ENCODE peak calls at places on chromosome 9, in eight cellular contexts. One of them, this sample, is unnamed.

GRCh38 chr9:105280730-105281129 is 36.3 kb downstream of the SLC44A1 start:
- DNase-seq in GM12878: no peak
- DNase-seq in PC-3: peak; percentile 45
- DNase-seq in right cardiac atrium: no peak
- DNase-seq in brain microvascular endothelial cell: peak; percentile 55
- DNase-seq in psoas muscle: no peak
- DNase-seq in AG04450: no peak
- DNase-seq in cardiac fibroblast: peak; percentile 84
- DNase-seq in this sample: no peak

GRCh38 chr9:36986548-36987408 is 47.3 kb downstream of the PAX5 start:
- DNase-seq in GM12878: no peak
- DNase-seq in PC-3: no peak
- DNase-seq in right cardiac atrium: no peak
- DNase-seq in brain microvascular endothelial cell: no peak
- DNase-seq in psoas muscle: no peak
- DNase-seq in AG04450: no peak
- DNase-seq in cardiac fibroblast: no peak
- DNase-seq in this sample: no peak

GRCh38 chr9:129318121-129319075 is 140.3 kb upstream of the IER5L start:
- DNase-seq in GM12878: no peak
- DNase-seq in PC-3: no peak
- DNase-seq in right cardiac atrium: no peak
- DNase-seq in brain microvascular endothelial cell: no peak
- DNase-seq in psoas muscle: peak; percentile 65
- DNase-seq in AG04450: no peak
- DNase-seq in cardiac fibroblast: no peak
- DNase-seq in this sample: peak; percentile 73

GRCh38 chr9:123282343-123283047 is 14.1 kb upstream of the STRBP start:
- DNase-seq in GM12878: no peak
- DNase-seq in PC-3: peak; percentile 17
- DNase-seq in right cardiac atrium: peak; percentile 37
- DNase-seq in brain microvascular endothelial cell: no peak
- DNase-seq in psoas muscle: no peak
- DNase-seq in AG04450: no peak
- DNase-seq in cardiac fibroblast: no peak
- DNase-seq in this sample: no peak

GRCh38 chr9:130192600-130192999 is 20.4 kb downstream of the NCS1 start:
- DNase-seq in GM12878: no peak
- DNase-seq in PC-3: no peak
- DNase-seq in right cardiac atrium: no peak
- DNase-seq in brain microvascular endothelial cell: no peak
- DNase-seq in psoas muscle: no peak
- DNase-seq in AG04450: no peak
- DNase-seq in cardiac fibroblast: no peak
- DNase-seq in this sample: no peak

GRCh38 chr9:2427016-2427891 is 194.3 kb upstream of the VLDLR start:
- DNase-seq in GM12878: no peak
- DNase-seq in PC-3: no peak
- DNase-seq in right cardiac atrium: peak; percentile 17
- DNase-seq in brain microvascular endothelial cell: no peak
- DNase-seq in psoas muscle: no peak
- DNase-seq in AG04450: no peak
- DNase-seq in cardiac fibroblast: peak; percentile 5
- DNase-seq in this sample: no peak

GRCh38 chr9:124708633-124709032 is 62.5 kb downstream of the NR6A1 start:
- DNase-seq in GM12878: no peak
- DNase-seq in PC-3: peak; percentile 83
- DNase-seq in right cardiac atrium: no peak
- DNase-seq in brain microvascular endothelial cell: peak; percentile 53
- DNase-seq in psoas muscle: no peak
- DNase-seq in AG04450: no peak
- DNase-seq in cardiac fibroblast: peak; percentile 53
- DNase-seq in this sample: peak; percentile 33

GRCh38 chr9:96318921-96319560 is 17.1 kb upstream of the HSD17B3 start:
- DNase-seq in GM12878: no peak
- DNase-seq in PC-3: no peak
- DNase-seq in right cardiac atrium: no peak
- DNase-seq in brain microvascular endothelial cell: no peak
- DNase-seq in psoas muscle: no peak
- DNase-seq in AG04450: no peak
- DNase-seq in cardiac fibroblast: no peak
- DNase-seq in this sample: no peak

GRCh38 chr9:115002371-115003120 is 72.2 kb upstream of the TNFSF8 start:
- DNase-seq in GM12878: no peak
- DNase-seq in PC-3: no peak
- DNase-seq in right cardiac atrium: no peak
- DNase-seq in brain microvascular endothelial cell: no peak
- DNase-seq in psoas muscle: no peak
- DNase-seq in AG04450: no peak
- DNase-seq in cardiac fibroblast: no peak
- DNase-seq in this sample: no peak

GRCh38 chr9:122134822-122135528 is 24.6 kb downstream of the NDUFA8 start:
- DNase-seq in GM12878: no peak
- DNase-seq in PC-3: no peak
- DNase-seq in right cardiac atrium: peak; percentile 45
- DNase-seq in brain microvascular endothelial cell: peak; percentile 17
- DNase-seq in psoas muscle: no peak
- DNase-seq in AG04450: no peak
- DNase-seq in cardiac fibroblast: peak; percentile 36
- DNase-seq in this sample: no peak

GRCh38 chr9:38036359-38037084 is 32.5 kb downstream of the SHB start:
- DNase-seq in GM12878: no peak
- DNase-seq in PC-3: no peak
- DNase-seq in right cardiac atrium: peak; percentile 41
- DNase-seq in brain microvascular endothelial cell: peak; percentile 76
- DNase-seq in psoas muscle: no peak
- DNase-seq in AG04450: no peak
- DNase-seq in cardiac fibroblast: peak; percentile 84
- DNase-seq in this sample: peak; percentile 76

GRCh38 chr9:92720807-92721535 is 43.7 kb downstream of the BICD2 start:
- DNase-seq in GM12878: no peak
- DNase-seq in PC-3: no peak
- DNase-seq in right cardiac atrium: no peak
- DNase-seq in brain microvascular endothelial cell: no peak
- DNase-seq in psoas muscle: no peak
- DNase-seq in AG04450: no peak
- DNase-seq in cardiac fibroblast: no peak
- DNase-seq in this sample: no peak

GRCh38 chr9:133910855-133911514 is 81.1 kb downstream of the VAV2 start:
- DNase-seq in GM12878: no peak
- DNase-seq in PC-3: no peak
- DNase-seq in right cardiac atrium: no peak
- DNase-seq in brain microvascular endothelial cell: no peak
- DNase-seq in psoas muscle: no peak
- DNase-seq in AG04450: no peak
- DNase-seq in cardiac fibroblast: no peak
- DNase-seq in this sample: peak; percentile 16

DNA sequence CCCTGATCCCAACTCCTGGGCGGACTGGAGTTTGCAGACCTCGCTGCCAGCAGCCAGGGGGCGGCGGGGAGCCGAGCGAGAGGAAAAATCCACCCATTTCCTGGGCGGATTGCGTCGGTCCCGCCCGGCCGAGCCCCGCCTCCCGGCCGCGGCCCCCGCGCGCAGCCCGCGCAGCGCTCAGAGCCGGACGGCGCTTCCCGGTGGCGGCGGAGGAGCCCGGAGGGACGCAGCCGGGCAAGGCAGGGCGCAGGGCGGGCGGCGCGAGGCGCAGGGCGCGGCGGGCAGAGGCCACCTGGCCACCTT is at the start of gene OLFM1:
- DNase-seq in GM12878: no peak
- DNase-seq in PC-3: peak; percentile 48
- DNase-seq in right cardiac atrium: peak; percentile 83
- DNase-seq in brain microvascular endothelial cell: peak; percentile 46
- DNase-seq in psoas muscle: peak; percentile 87
- DNase-seq in AG04450: no peak
- DNase-seq in cardiac fibroblast: peak; percentile 68
- DNase-seq in this sample: peak; percentile 47
- H3K4me3 ChIP-seq in GM12878: no peak within 1 kb of the TSS
- H3K4me3 ChIP-seq in PC-3: no peak within 1 kb of the TSS
- H3K4me3 ChIP-seq in right cardiac atrium: peak within 1 kb of the TSS; percentile 59
- H3K4me3 ChIP-seq in brain microvascular endothelial cell: no peak within 1 kb of the TSS
- H3K4me3 ChIP-seq in psoas muscle: peak within 1 kb of the TSS; percentile 63
- H3K4me3 ChIP-seq in AG04450: no peak within 1 kb of the TSS
- H3K4me3 ChIP-seq in cardiac fibroblast: no peak within 1 kb of the TSS
- H3K4me3 ChIP-seq in this sample: no peak within 1 kb of the TSS

GRCh38 chr9:136543280-136543679 is 2.6 kb downstream of the NOTCH1 start:
- DNase-seq in GM12878: no peak
- DNase-seq in PC-3: no peak
- DNase-seq in right cardiac atrium: no peak
- DNase-seq in brain microvascular endothelial cell: no peak
- DNase-seq in psoas muscle: no peak
- DNase-seq in AG04450: no peak
- DNase-seq in cardiac fibroblast: no peak
- DNase-seq in this sample: no peak
- H3K4me3 ChIP-seq in GM12878: peak overlapping the region; percentile 99
- H3K4me3 ChIP-seq in PC-3: no peak overlapping the region
- H3K4me3 ChIP-seq in right cardiac atrium: peak overlapping the region; percentile 89
- H3K4me3 ChIP-seq in brain microvascular endothelial cell: no peak overlapping the region
- H3K4me3 ChIP-seq in psoas muscle: peak overlapping the region; percentile 78
- H3K4me3 ChIP-seq in AG04450: no peak overlapping the region
- H3K4me3 ChIP-seq in cardiac fibroblast: no peak overlapping the region
- H3K4me3 ChIP-seq in this sample: no peak overlapping the region

DNA sequence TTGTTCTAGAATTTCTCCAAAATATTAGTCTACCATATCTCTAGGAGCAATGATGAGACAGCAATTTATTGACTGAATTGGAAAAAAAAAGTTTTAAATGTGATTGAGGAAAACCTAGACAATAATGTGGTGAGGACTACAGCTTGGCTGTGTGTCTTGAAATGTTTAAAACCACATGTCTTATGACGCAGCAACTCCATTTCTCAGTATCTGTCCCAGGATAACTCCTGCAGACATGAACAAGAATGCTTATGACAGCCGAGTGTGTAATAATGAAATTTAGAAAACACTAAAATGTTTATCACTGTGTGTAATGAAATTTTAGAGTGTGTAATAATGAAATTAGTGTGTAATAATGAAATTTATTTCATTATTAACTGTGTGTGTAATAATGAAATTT is 254.1 kb upstream of the DAPK1 start:
- DNase-seq in GM12878: no peak
- DNase-seq in PC-3: no peak
- DNase-seq in right cardiac atrium: no peak
- DNase-seq in brain microvascular endothelial cell: no peak
- DNase-seq in psoas muscle: no peak
- DNase-seq in AG04450: no peak
- DNase-seq in cardiac fibroblast: no peak
- DNase-seq in this sample: no peak
- H3K4me3 ChIP-seq in GM12878: no peak overlapping the region
- H3K4me3 ChIP-seq in PC-3: no peak overlapping the region
- H3K4me3 ChIP-seq in right cardiac atrium: no peak overlapping the region
- H3K4me3 ChIP-seq in brain microvascular endothelial cell: no peak overlapping the region
- H3K4me3 ChIP-seq in psoas muscle: no peak overlapping the region
- H3K4me3 ChIP-seq in AG04450: no peak overlapping the region
- H3K4me3 ChIP-seq in cardiac fibroblast: no peak overlapping the region
- H3K4me3 ChIP-seq in this sample: no peak overlapping the region

GRCh38 chr9:71403106-71403505 is 281.7 kb upstream of the TRPM3 start:
- DNase-seq in GM12878: no peak
- DNase-seq in PC-3: no peak
- DNase-seq in right cardiac atrium: no peak
- DNase-seq in brain microvascular endothelial cell: no peak
- DNase-seq in psoas muscle: no peak
- DNase-seq in AG04450: no peak
- DNase-seq in cardiac fibroblast: no peak
- DNase-seq in this sample: no peak
- H3K4me3 ChIP-seq in GM12878: no peak overlapping the region
- H3K4me3 ChIP-seq in PC-3: no peak overlapping the region
- H3K4me3 ChIP-seq in right cardiac atrium: no peak overlapping the region
- H3K4me3 ChIP-seq in brain microvascular endothelial cell: no peak overlapping the region
- H3K4me3 ChIP-seq in psoas muscle: no peak overlapping the region
- H3K4me3 ChIP-seq in AG04450: no peak overlapping the region
- H3K4me3 ChIP-seq in cardiac fibroblast: no peak overlapping the region
- H3K4me3 ChIP-seq in this sample: no peak overlapping the region

GRCh38 chr9:131668439-131669233 is 71.2 kb downstream of the RAPGEF1 start:
- DNase-seq in GM12878: peak; percentile 62
- DNase-seq in PC-3: peak; percentile 53
- DNase-seq in right cardiac atrium: peak; percentile 47
- DNase-seq in brain microvascular endothelial cell: peak; percentile 57
- DNase-seq in psoas muscle: no peak
- DNase-seq in AG04450: no peak
- DNase-seq in cardiac fibroblast: peak; percentile 70
- DNase-seq in this sample: peak; percentile 61
- H3K4me3 ChIP-seq in GM12878: peak overlapping the region; percentile 54
- H3K4me3 ChIP-seq in PC-3: no peak overlapping the region
- H3K4me3 ChIP-seq in right cardiac atrium: no peak overlapping the region
- H3K4me3 ChIP-seq in brain microvascular endothelial cell: no peak overlapping the region
- H3K4me3 ChIP-seq in psoas muscle: no peak overlapping the region
- H3K4me3 ChIP-seq in AG04450: no peak overlapping the region
- H3K4me3 ChIP-seq in cardiac fibroblast: no peak overlapping the region
- H3K4me3 ChIP-seq in this sample: no peak overlapping the region

GRCh38 chr9:16521868-16522381 is 348.5 kb downstream of the BNC2 start:
- DNase-seq in GM12878: no peak
- DNase-seq in PC-3: peak; percentile 84
- DNase-seq in right cardiac atrium: peak; percentile 25
- DNase-seq in brain microvascular endothelial cell: peak; percentile 40
- DNase-seq in psoas muscle: peak; percentile 42
- DNase-seq in AG04450: no peak
- DNase-seq in cardiac fibroblast: peak; percentile 79
- DNase-seq in this sample: peak; percentile 71
- H3K4me3 ChIP-seq in GM12878: no peak overlapping the region
- H3K4me3 ChIP-seq in PC-3: no peak overlapping the region
- H3K4me3 ChIP-seq in right cardiac atrium: no peak overlapping the region
- H3K4me3 ChIP-seq in brain microvascular endothelial cell: no peak overlapping the region
- H3K4me3 ChIP-seq in psoas muscle: no peak overlapping the region
- H3K4me3 ChIP-seq in AG04450: no peak overlapping the region
- H3K4me3 ChIP-seq in cardiac fibroblast: no peak overlapping the region
- H3K4me3 ChIP-seq in this sample: no peak overlapping the region

DNA sequence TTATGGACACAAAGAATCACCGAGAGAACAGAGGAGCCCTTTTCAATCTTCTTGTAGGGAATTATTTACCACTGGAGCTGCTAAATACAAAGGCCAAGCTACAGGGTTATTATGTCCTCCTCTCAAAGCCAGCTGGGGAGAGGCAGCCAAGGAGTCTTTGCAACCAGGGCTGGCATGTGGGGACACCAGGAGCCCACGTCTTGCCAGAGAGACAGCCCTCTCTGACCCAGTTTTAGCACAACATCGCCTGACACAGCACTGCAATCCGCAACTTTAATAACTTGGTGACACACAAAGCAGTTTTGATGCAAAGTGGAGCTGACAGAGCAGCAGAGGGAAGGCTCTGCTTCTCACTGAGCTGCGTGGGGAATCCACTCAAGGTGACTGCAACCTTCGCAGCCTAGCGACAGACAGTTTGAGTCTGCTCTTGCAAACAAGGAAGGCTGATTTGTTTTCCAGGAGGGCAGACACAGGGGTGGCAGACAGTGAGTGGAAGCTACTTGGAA is 33.6 kb downstream of the TLR4 start:
- DNase-seq in GM12878: no peak
- DNase-seq in PC-3: no peak
- DNase-seq in right cardiac atrium: no peak
- DNase-seq in brain microvascular endothelial cell: no peak
- DNase-seq in psoas muscle: peak; percentile 63
- DNase-seq in AG04450: no peak
- DNase-seq in cardiac fibroblast: no peak
- DNase-seq in this sample: no peak
- H3K4me3 ChIP-seq in GM12878: no peak overlapping the region
- H3K4me3 ChIP-seq in PC-3: no peak overlapping the region
- H3K4me3 ChIP-seq in right cardiac atrium: no peak overlapping the region
- H3K4me3 ChIP-seq in brain microvascular endothelial cell: no peak overlapping the region
- H3K4me3 ChIP-seq in psoas muscle: no peak overlapping the region
- H3K4me3 ChIP-seq in AG04450: no peak overlapping the region
- H3K4me3 ChIP-seq in cardiac fibroblast: no peak overlapping the region
- H3K4me3 ChIP-seq in this sample: no peak overlapping the region

This sample was measured in fibroblast of villous mesenchyme.